ENCODE peak calls at places on chromosomes 7 and 10, in five cellular contexts. Q is BE2C, X is kidney, M is fibroblast of lung, N is astrocyte of the cerebellum. K is an unnamed sample.
A peak's percentile ranks its signal among the peaks of the same experiment; 100 is the strongest.

GRCh38 chr7:16838891-16839290 is 34.1 kb upstream of the AGR2 start:
- DNase-seq in Q (no peak), X (no peak), M (no peak), N (no peak), K (no peak)

GRCh38 chr7:48637382-48637781 is 287.0 kb upstream of the CDC14C start:
- DNase-seq in Q (no peak), X (no peak), M (peak; percentile 37), N (no peak), K (no peak)

GRCh38 chr10:565676-566075 is 123.8 kb downstream of the DIP2C start:
- DNase-seq in Q (no peak), X (no peak), M (no peak), N (no peak), K (no peak)

GRCh38 chr7:45068236-45069023 is 20.3 kb downstream of the NACAD start:
- DNase-seq in Q (no peak), X (peak; percentile 31), M (no peak), N (no peak), K (no peak)

GRCh38 chr7:72706521-72706920 is 121.5 kb downstream of the TYW1B start:
- DNase-seq in Q (no peak), X (no peak), M (no peak), N (no peak), K (no peak)

GRCh38 chr7:50655490-50655889 is 90.3 kb upstream of the DDC start:
- DNase-seq in Q (no peak), X (no peak), M (no peak), N (no peak), K (no peak)

GRCh38 chr7:156752371-156753297 is 112.1 kb downstream of the RNF32 start:
- DNase-seq in Q (no peak), X (no peak), M (peak; percentile 79), N (peak; percentile 38), K (no peak)

GRCh38 chr10:101018600-101019439 is 12.1 kb downstream of the PDZD7 start:
- DNase-seq in Q (peak; percentile 93), X (peak; percentile 91), M (peak; percentile 70), N (no peak), K (peak; percentile 97)

GRCh38 chr10:71260622-71261325 is 48.4 kb downstream of the UNC5B start:
- DNase-seq in Q (peak; percentile 57), X (peak; percentile 73), M (peak; percentile 96), N (peak; percentile 57), K (no peak)

GRCh38 chr10:22210267-22210666 is 7.5 kb downstream of the EBLN1 start:
- DNase-seq in Q (no peak), X (no peak), M (no peak), N (no peak), K (no peak)

GRCh38 chr7:26603631-26604030 is 260.8 kb downstream of the SKAP2 start:
- DNase-seq in Q (no peak), X (no peak), M (peak; percentile 16), N (peak; percentile 4), K (no peak)

GRCh38 chr7:73960548-73960947 is 67.4 kb upstream of the ELN start:
- DNase-seq in Q (no peak), X (no peak), M (no peak), N (no peak), K (no peak)

GRCh38 chr10:36888925-36889573 is 236.3 kb upstream of the ANKRD30A start:
- DNase-seq in Q (peak; percentile 60), X (no peak), M (no peak), N (no peak), K (peak; percentile 83)

GRCh38 chr10:105239311-105240215 is 598.5 kb downstream of the SORCS3 start:
- DNase-seq in Q (no peak), X (no peak), M (no peak), N (no peak), K (no peak)

GRCh38 chr10:70274643-70275042 is 9.2 kb downstream of the NPFFR1 start:
- DNase-seq in Q (no peak), X (no peak), M (peak; percentile 93), N (peak; percentile 95), K (no peak)

GRCh38 chr7:114944742-114945625 is 23.1 kb downstream of the MDFIC start:
- DNase-seq in Q (no peak), X (peak; percentile 76), M (peak; percentile 93), N (peak; percentile 86), K (peak; percentile 29)

GRCh38 chr7:149431486-149432120 is 29.3 kb downstream of the ZNF777 start:
- DNase-seq in Q (no peak), X (no peak), M (no peak), N (no peak), K (no peak)

GRCh38 chr10:117075064-117075463 is 63.0 kb downstream of the VAX1 start:
- DNase-seq in Q (no peak), X (no peak), M (peak; percentile 12), N (no peak), K (no peak)

GRCh38 chr10:21195149-21195731 is 298.1 kb upstream of the NEBL start:
- DNase-seq in Q (no peak), X (no peak), M (no peak), N (no peak), K (no peak)

GRCh38 chr7:88693131-88693530 is 66.4 kb upstream of the ZNF804B start:
- DNase-seq in Q (no peak), X (no peak), M (no peak), N (no peak), K (no peak)

GRCh38 chr7:34761627-34762026 is 103.6 kb downstream of the NPSR1 start:
- DNase-seq in Q (no peak), X (no peak), M (no peak), N (no peak), K (no peak)

GRCh38 chr10:101041252-101041761 is 10.3 kb downstream of the SFXN3 start:
- DNase-seq in Q (peak; percentile 75), X (peak; percentile 90), M (peak; percentile 82), N (peak; percentile 85), K (peak; percentile 83)

GRCh38 chr10:18144928-18145327 is 4.7 kb downstream of the CACNB2 start:
- DNase-seq in Q (no peak), X (no peak), M (peak; percentile 23), N (no peak), K (peak; percentile 46)

GRCh38 chr7:96314402-96315108 is 7.3 kb downstream of the SLC25A13 start:
- DNase-seq in Q (no peak), X (no peak), M (peak; percentile 16), N (no peak), K (no peak)

GRCh38 chr7:158283016-158283974 is 304.3 kb downstream of the PTPRN2 start:
- DNase-seq in Q (no peak), X (no peak), M (no peak), N (no peak), K (no peak)

DNA sequence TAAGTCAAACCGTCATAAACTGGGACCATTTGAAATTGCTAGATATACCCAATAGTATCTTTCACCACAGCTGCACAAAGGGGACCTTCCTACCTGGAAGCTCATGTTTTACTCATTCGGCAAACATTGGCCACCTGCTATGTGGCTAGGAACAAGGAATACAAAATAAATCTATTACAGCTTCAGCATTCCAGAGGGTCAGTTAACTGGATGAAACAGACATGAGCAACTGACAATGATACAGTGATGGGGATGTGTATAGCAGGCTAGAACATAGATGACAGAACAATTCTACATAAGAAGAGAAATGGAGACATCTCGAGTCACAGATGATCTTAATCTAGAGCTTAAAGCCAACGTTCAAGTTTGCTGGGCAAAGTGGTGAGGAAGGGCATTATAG is 3.1 kb upstream of the SMURF1 start:
- DNase-seq in Q (no peak), X (no peak), M (no peak), N (no peak), K (no peak)
- TF ChIP-seq CTCF in Q (no peak), X (no peak), M (no peak), N (no peak), K (no peak)

GRCh38 chr10:88038268-88038667 is 174.8 kb downstream of the PTEN start:
- DNase-seq in Q (no peak), X (no peak), M (peak; percentile 93), N (peak; percentile 85), K (no peak)
- TF ChIP-seq CTCF in Q (no peak), X (no peak), M (no peak), N (no peak), K (no peak)

DNA sequence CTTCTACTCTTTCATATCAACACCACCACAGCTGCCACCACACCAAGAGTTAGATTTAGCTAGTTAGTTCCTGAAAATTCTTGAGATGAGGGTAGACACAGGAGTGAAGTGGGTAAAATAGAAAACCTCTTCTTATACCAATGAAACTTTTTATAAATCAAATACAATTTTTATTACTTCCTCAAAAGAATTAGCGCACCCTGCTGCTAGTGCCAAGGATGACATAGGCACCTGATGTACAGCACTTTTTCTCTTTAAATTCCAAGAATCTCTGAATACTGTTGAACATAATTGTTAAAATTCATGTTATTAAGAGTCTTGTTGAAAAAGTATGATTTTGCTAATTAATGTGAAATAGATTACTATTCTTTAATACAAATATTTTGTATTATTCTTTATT is 11.4 kb downstream of the ZWINT start:
- DNase-seq in Q (no peak), X (no peak), M (no peak), N (no peak), K (no peak)
- TF ChIP-seq CTCF in Q (peak; percentile 10), X (no peak), M (no peak), N (no peak), K (no peak)

GRCh38 chr10:132371641-132372081 is 25.3 kb upstream of the PWWP2B start:
- DNase-seq in Q (no peak), X (peak; percentile 41), M (no peak), N (no peak), K (peak; percentile 17)
- TF ChIP-seq CTCF in Q (peak; percentile 34), X (no peak), M (no peak), N (peak; percentile 43), K (peak; percentile 43)

DNA sequence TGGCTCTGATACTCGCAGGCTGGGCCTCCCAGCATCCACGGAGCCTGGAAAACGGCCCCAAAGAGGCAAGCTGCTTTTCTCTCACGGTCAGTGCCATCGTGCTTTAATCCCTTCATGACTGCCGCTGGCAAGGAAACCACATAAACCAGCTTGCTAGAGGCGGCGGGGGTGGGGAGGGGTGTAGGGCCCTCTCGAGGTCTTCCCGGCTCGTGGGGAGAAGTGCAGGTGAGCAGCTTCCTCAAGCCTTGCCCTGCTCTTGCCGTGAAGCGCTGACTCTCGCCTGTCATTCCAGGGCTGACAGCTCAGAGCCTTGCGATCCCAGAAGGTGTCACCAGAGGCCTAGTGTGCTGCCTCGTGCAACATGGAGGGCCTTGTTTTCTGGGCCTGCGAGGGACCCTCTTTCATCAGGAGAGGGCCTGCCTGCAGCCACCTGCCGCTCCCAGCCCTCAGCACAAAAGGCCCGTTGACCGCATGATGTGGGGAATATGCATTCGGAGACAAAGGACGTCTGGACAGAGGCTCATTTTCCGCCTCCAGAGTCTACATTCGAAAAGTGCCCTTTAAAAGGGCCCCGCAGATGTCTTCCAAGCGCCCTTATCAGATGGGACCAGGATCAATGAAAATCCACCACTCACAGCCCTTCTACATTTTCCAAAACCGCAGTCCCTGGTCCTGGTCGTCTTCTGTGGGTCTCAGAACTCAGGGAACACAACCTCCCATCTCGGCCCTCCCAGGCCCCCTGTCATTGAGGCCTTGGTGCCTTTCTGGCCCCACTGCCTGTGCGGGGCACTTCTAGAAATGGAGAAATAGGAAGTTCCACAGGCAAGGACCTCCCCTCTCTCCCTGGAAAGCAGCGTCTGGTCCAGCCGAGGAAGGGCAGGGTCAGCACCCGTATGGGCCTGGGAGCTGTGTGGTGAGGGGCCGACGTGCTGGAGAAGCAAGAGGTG is 58.7 kb downstream of the ZRANB1 start:
- DNase-seq in Q (peak; percentile 66), X (peak; percentile 59), M (peak; percentile 81), N (peak; percentile 34), K (peak; percentile 57)
- TF ChIP-seq CTCF in Q (peak; percentile 51), X (no peak), M (no peak), N (peak; percentile 37), K (no peak)

GRCh38 chr7:15345216-15345615 is 216.6 kb downstream of the AGMO start:
- DNase-seq in Q (no peak), X (no peak), M (no peak), N (no peak), K (no peak)
- TF ChIP-seq CTCF in Q (no peak), X (no peak), M (no peak), N (no peak), K (no peak)